ENCODE peak calls at places on chromosome 18, in seven cellular contexts. I is stimulated activated CD4-positive, alpha-beta T cell treated with anti-CD3 and anti-CD28 coated beads, TNF-alpha, amount 100 ng/mL, for 4 hours; M is CD8-positive, alpha-beta memory T cell; T is H9; J is NCI-H1105 treated with DMSO at 0.1 percent for 48 hours; B is midbrain; Z is aorta. L is an unnamed sample.

GRCh38 chr18:23953984-23954383 is 60.6 kb upstream of the TTC39C start:
- DNase-seq in I (no peak), M (no peak), T (no peak), J (no peak), B (no peak), Z (no peak), L (no peak)

GRCh38 chr18:12652861-12653401 is 5.0 kb downstream of the SPIRE1 start:
- DNase-seq in I (no peak), M (no peak), T (no peak), J (no peak), B (peak), Z (no peak), L (no peak)

GRCh38 chr18:31269508-31270074 is 48.4 kb upstream of the DSG1 start:
- DNase-seq in I (no peak), M (no peak), T (no peak), J (no peak), B (no peak), Z (no peak), L (no peak)

GRCh38 chr18:2826581-2826980 is 20.2 kb upstream of the EMILIN2 start:
- DNase-seq in I (no peak), M (no peak), T (no peak), J (no peak), B (no peak), Z (peak), L (no peak)

GRCh38 chr18:3015203-3015590 is 2.3 kb upstream of the LPIN2 start:
- DNase-seq in I (no peak), M (no peak), T (no peak), J (no peak), B (no peak), Z (no peak), L (no peak)

GRCh38 chr18:3867252-3867651 is 417.3 kb downstream of the TGIF1 start:
- DNase-seq in I (no peak), M (no peak), T (no peak), J (no peak), B (no peak), Z (no peak), L (no peak)

GRCh38 chr18:60675801-60676200 is 303.2 kb upstream of the MC4R start:
- DNase-seq in I (no peak), M (no peak), T (no peak), J (peak), B (no peak), Z (no peak), L (no peak)

GRCh38 chr18:22169011-22169888 is at the start of gene GATA6:
- DNase-seq in I (no peak), M (peak), T (peak), J (peak), B (no peak), Z (peak), L (peak)

GRCh38 chr18:25646971-25647370 is 295.0 kb upstream of the ZNF521 start:
- DNase-seq in I (no peak), M (no peak), T (no peak), J (no peak), B (no peak), Z (no peak), L (no peak)

GRCh38 chr18:76960528-76961035 is 138.2 kb downstream of the ZNF236 start:
- DNase-seq in I (no peak), M (no peak), T (no peak), J (no peak), B (no peak), Z (no peak), L (no peak)

GRCh38 chr18:64287926-64288325 is 139.0 kb upstream of the LINC00305 start:
- DNase-seq in I (no peak), M (no peak), T (no peak), J (no peak), B (no peak), Z (no peak), L (no peak)

GRCh38 chr18:76494181-76494540 is 881 bp downstream of the ZNF516 start:
- DNase-seq in I (no peak), M (no peak), T (no peak), J (peak), B (no peak), Z (peak), L (no peak)

L was measured in type B pancreatic cell.